ENCODE peak calls at places on chromosomes 1 and 21, in five cellular contexts. N is Panc1, W is activated B cell treated with CpG ODN at 0.5 μM for 24 hours, B is A549, P is IMR-90. C is an unnamed sample.

GRCh38 chr1:101128211-101128727 is 102.7 kb upstream of the DPH5 start:
- DNase-seq in N (no peak), B (no peak), W (no peak), P (no peak), C (no peak)

GRCh38 chr1:110151175-110151715 is 951 bp downstream of the SLC6A17 start:
- DNase-seq in P (no peak), N (no peak), W (no peak), B (no peak), C (no peak)

GRCh38 chr1:26440259-26440658 is 8.1 kb downstream of the DHDDS start:
- DNase-seq in B (no peak), N (no peak), W (no peak), P (no peak), C (no peak)

GRCh38 chr1:232594018-232594502 is 35.9 kb downstream of the SIPA1L2 start:
- DNase-seq in N (no peak), W (no peak), B (no peak), P (peak), C (no peak)

GRCh38 chr1:28112388-28113311 is 24.2 kb upstream of the EYA3 start:
- DNase-seq in P (peak), B (no peak), W (no peak), N (no peak), C (peak)

GRCh38 chr1:189149547-189150375 is 1327.9 kb downstream of the BRINP3 start:
- DNase-seq in B (peak), N (no peak), P (no peak), W (no peak), C (no peak)

GRCh38 chr1:67645495-67646144 is 39.4 kb upstream of the GADD45A start:
- DNase-seq in B (no peak), W (no peak), P (no peak), N (no peak), C (peak)

GRCh38 chr1:216600730-216601426 is 122.4 kb downstream of the ESRRG start:
- DNase-seq in N (peak), B (peak), W (no peak), P (peak), C (peak)

GRCh38 chr1:38735651-38736161 is 123.9 kb downstream of the RRAGC start:
- DNase-seq in P (peak), W (no peak), B (no peak), N (no peak), C (peak)

GRCh38 chr1:2258122-2258812 is 30.1 kb downstream of the SKI start:
- DNase-seq in B (no peak), N (no peak), P (no peak), W (no peak), C (no peak)

GRCh38 chr1:231575472-231575871 is 47.0 kb downstream of the TSNAX start:
- DNase-seq in N (no peak), W (no peak), P (no peak), B (no peak), C (no peak)

GRCh38 chr1:69737527-69738176 is 169.9 kb downstream of the LRRC7 start:
- DNase-seq in B (peak), W (no peak), P (peak), N (peak), C (peak)

GRCh38 chr1:56972971-56973370 is 7.2 kb upstream of the C8B start:
- DNase-seq in P (no peak), N (no peak), B (no peak), W (no peak), C (no peak)

GRCh38 chr1:150263549-150263948 is 5.3 kb downstream of the APH1A start:
- DNase-seq in W (no peak), B (no peak), N (no peak), P (no peak), C (no peak)

GRCh38 chr1:150259217-150259616 is 1.6 kb downstream of the CA14 start:
- DNase-seq in N (no peak), B (no peak), W (no peak), P (no peak), C (no peak)

GRCh38 chr1:150261367-150261766 is 3.8 kb downstream of the CA14 start:
- DNase-seq in N (no peak), P (no peak), W (no peak), B (no peak), C (no peak)

GRCh38 chr1:150259758-150260669 is 2.4 kb downstream of the CA14 start:
- DNase-seq in W (no peak), N (no peak), B (no peak), P (no peak), C (peak)

GRCh38 chr1:150262388-150263320 is 5.1 kb downstream of the CA14 start:
- DNase-seq in P (no peak), N (no peak), B (no peak), W (no peak), C (peak)
- TF ChIP-seq CTCF in P (no peak), N (no peak), B (no peak), W (no peak), C (no peak)

GRCh38 chr1:54358503-54359168 is 47.6 kb downstream of the SSBP3 start:
- DNase-seq in P (no peak), B (no peak), N (no peak), W (no peak), C (no peak)

GRCh38 chr1:54361342-54361741 is 44.9 kb downstream of the SSBP3 start:
- DNase-seq in B (no peak), P (no peak), W (no peak), N (no peak), C (no peak)

GRCh38 chr1:54359393-54360162 is 46.6 kb downstream of the SSBP3 start:
- DNase-seq in P (no peak), N (no peak), W (no peak), B (no peak), C (no peak)

GRCh38 chr1:54357967-54358366 is 48.2 kb downstream of the SSBP3 start:
- DNase-seq in B (no peak), N (no peak), W (no peak), P (no peak), C (no peak)

DNA sequence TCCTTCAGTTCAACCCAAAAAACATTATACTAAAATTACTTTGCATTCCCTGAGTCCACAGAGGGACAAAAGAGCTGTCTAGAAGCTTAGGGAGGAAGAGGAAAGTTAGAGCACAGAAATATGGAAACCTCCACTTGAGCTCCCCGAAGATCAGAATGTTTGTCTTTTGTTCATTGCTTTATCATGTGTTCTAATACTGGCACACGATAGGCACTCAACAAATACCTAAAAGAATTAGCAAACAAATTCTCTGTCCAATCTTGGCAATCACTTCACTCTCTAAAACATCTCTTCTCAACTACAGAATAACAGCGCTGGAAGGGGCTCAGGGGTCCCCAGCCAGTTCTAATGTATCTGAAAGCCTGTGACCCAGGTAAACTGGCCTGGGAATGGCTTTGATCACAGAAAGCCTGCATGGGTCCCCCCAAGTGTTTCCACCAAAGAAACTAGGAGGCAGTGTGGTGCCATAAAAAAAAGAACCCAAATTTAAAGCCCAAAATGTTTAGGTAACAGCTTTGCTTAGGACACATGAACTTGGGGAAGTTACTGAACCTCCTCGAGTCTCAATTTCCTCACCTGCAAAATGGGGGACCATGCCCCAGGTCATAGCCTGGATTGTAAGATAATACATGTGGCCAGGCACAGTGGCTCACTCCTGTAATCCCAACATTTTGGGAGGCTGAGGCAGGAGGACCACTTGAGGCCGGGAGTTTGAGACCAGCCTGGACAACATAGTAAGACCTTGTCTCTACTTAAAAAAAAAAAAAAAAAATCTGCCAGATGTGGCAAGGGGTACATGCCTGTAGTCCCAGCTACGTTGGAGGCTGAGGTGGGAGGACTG is 45.8 kb downstream of the SSBP3 start:
- DNase-seq in B (no peak), N (no peak), P (no peak), W (no peak), C (no peak)
- TF ChIP-seq CTCF in B (no peak), N (no peak), P (no peak), W (no peak), C (no peak)

GRCh38 chr1:248695451-248696132 is 7.0 kb downstream of the OR14I1 start:
- DNase-seq in B (no peak), W (no peak), N (no peak), P (peak), C (peak)

GRCh38 chr1:248699099-248699498 is 3.5 kb downstream of the OR14I1 start:
- DNase-seq in B (no peak), P (no peak), N (no peak), W (no peak), C (no peak)

GRCh38 chr1:248696775-248697174 is 5.8 kb downstream of the OR14I1 start:
- DNase-seq in P (no peak), N (no peak), B (no peak), W (no peak), C (no peak)

GRCh38 chr1:248696261-248696660 is 6.3 kb downstream of the OR14I1 start:
- DNase-seq in N (no peak), W (no peak), P (no peak), B (peak), C (peak)

GRCh38 chr1:248697907-248698306 is 4.7 kb downstream of the OR14I1 start:
- DNase-seq in P (no peak), B (no peak), W (no peak), N (no peak), C (no peak)
- TF ChIP-seq CTCF in P (no peak), B (no peak), W (no peak), N (no peak), C (no peak)

DNA sequence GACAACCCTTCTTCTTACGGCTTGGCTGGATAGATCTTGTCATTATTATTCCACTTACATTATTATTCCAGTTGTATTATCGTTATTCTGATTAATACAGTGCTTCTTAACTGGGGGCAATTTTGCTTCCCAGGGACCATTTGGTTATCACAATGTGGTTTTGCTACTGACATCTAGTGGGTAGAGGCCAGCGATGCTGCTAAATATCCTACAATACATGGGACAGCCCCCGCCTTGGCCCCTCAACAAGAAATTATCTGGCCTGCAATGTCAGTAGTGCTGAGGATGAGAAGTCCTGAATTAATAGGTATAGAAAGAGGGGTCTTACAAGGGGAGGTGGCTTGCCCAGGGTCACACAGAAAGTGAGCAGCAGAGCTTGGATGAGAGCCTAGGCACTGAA is 105.6 kb downstream of the PTPRU start:
- DNase-seq in N (no peak), P (no peak), B (no peak), W (no peak), C (peak)
- TF ChIP-seq CTCF in N (peak), P (peak), B (peak), W (no peak), C (no peak)

GRCh38 chr1:227333423-227333822 is 15.1 kb upstream of the CDC42BPA start:
- DNase-seq in P (no peak), N (no peak), B (no peak), W (no peak), C (peak)

GRCh38 chr1:227325195-227325594 is 6.9 kb upstream of the CDC42BPA start:
- DNase-seq in B (no peak), W (no peak), N (no peak), P (no peak), C (no peak)

GRCh38 chr1:227330709-227331108 is 12.4 kb upstream of the CDC42BPA start:
- DNase-seq in W (no peak), N (no peak), P (peak), B (no peak), C (no peak)

GRCh38 chr1:227328405-227329019 is 10.2 kb upstream of the CDC42BPA start:
- DNase-seq in N (no peak), B (no peak), P (no peak), W (no peak), C (no peak)

DNA sequence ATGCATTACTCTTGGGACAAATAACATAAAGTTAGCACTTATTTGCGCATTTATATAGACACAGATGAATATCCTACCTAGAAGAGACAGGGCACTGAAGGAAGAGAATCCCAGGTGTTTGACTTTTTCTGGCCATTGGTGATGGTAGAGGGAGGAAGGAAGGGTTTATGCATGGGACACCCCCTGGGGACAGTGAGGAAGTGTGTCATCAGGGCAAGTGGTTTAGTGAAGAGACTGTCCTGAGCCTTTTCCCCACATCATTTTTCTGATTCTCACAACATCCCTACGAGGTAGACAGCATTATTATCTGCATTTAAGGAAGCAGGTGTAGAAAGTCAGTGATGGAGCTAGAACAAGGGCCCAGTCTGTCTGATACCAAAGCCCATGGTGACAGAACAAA is 12.0 kb upstream of the CDC42BPA start:
- DNase-seq in B (no peak), P (no peak), W (no peak), N (no peak), C (no peak)
- TF ChIP-seq CTCF in B (no peak), P (no peak), W (no peak), N (no peak), C (no peak)

GRCh38 chr21:25161571-25161970 is 445.7 kb downstream of the MRPL39 start:
- DNase-seq in W (no peak), N (no peak), B (no peak), P (no peak), C (no peak)
- TF ChIP-seq CTCF in W (no peak), N (no peak), B (no peak), P (no peak), C (no peak)

DNA sequence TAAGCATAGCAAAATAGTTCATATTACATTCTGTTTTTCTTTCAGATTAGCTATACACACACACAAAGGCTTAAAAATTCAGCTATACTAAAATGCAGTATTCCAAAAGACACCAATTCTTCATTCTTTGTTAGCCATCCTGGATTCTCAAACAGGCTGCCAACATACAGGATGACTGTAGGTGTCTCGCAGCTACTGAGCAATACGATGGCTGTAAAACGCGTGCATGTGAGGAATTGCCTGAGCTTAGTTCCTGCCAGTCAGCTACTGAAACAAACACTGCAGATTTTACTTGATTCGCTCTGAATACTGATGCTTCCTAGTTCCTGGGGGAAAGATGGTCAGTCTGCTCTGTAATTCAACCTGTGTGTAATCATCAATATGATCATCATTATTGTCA is 24.7 kb upstream of the HMGN1 start:
- DNase-seq in W (no peak), P (peak), B (no peak), N (no peak), C (peak)
- TF ChIP-seq CTCF in W (no peak), P (peak), B (no peak), N (peak), C (peak)

GRCh38 chr1:175433586-175434267 is 241.2 kb upstream of the KIAA0040 start:
- DNase-seq in B (no peak), W (no peak), N (no peak), P (no peak), C (no peak)

DNA sequence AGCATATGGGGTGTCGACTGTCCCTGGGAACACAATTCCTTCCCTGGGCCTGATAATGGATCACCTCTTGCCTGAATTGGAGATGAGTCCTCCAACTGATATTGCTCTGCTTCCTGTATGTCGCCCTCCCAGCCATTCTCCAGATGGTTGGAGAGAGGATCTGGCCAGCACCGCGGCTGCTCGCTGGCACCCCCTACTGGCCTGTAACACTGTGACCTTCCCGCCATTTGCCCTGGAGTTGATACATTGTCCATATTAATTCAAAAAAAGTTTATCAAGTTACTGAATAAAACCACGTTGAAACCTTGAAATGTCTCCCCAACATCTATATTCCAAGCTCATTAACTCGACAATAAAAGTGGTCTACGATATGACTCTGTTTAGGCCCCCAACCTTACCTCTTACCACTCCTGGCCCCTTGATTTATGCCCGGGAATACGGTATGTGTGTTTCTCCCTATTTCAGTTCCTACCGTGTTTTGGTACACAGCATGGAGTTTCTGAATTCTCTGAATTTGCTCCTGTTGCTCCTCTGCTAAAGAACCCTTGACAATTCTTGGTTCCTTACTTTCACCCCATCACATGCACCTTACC is 241.8 kb upstream of the KIAA0040 start:
- DNase-seq in B (no peak), N (no peak), W (no peak), P (no peak), C (peak)
- TF ChIP-seq CTCF in B (no peak), N (peak), W (no peak), P (no peak), C (peak)

GRCh38 chr1:29235955-29236742 is at the start of gene PTPRU:
- DNase-seq in P (peak), N (no peak), W (peak), B (peak), C (peak)
- TF ChIP-seq CTCF in P (peak), N (peak), W (no peak), B (peak), C (peak)

GRCh38 chr1:30572192-30572591 is 151.2 kb downstream of the MATN1 start:
- DNase-seq in B (no peak), P (no peak), N (no peak), W (no peak), C (peak)
- TF ChIP-seq CTCF in B (no peak), P (no peak), N (no peak), W (no peak), C (no peak)